ENCODE peak calls at places on chromosomes 6 and 20, in seven cellular contexts. One of them, this sample, is unnamed.

GRCh38 chr6:29656157-29656556 is 735 bp upstream of the MOG start:
- DNase-seq in WTC11: no peak
- DNase-seq in AG09309: no peak
- DNase-seq in cardiac muscle cell: peak; percentile 15
- DNase-seq in fibroblast of villous mesenchyme: no peak
- DNase-seq in endodermal cell: no peak
- DNase-seq in left ventricle myocardium inferior: peak; percentile 32
- DNase-seq in this sample: no peak

GRCh38 chr20:62938105-62938888 is at the start of gene GID8:
- DNase-seq in left ventricle myocardium inferior: peak; percentile 56
- DNase-seq in WTC11: peak; percentile 49
- DNase-seq in fibroblast of villous mesenchyme: peak; percentile 63
- DNase-seq in AG09309: no peak
- DNase-seq in endodermal cell: peak; percentile 69
- DNase-seq in cardiac muscle cell: peak; percentile 57
- DNase-seq in this sample: no peak

GRCh38 chr20:44572551-44573500 is 9.6 kb upstream of the PKIG start:
- DNase-seq in cardiac muscle cell: peak; percentile 84
- DNase-seq in left ventricle myocardium inferior: peak; percentile 66
- DNase-seq in WTC11: no peak
- DNase-seq in AG09309: peak; percentile 88
- DNase-seq in fibroblast of villous mesenchyme: peak; percentile 90
- DNase-seq in endodermal cell: no peak
- DNase-seq in this sample: peak; percentile 87

GRCh38 chr6:92023410-92023940 is 1395.9 kb downstream of the EPHA7 start:
- DNase-seq in cardiac muscle cell: no peak
- DNase-seq in fibroblast of villous mesenchyme: no peak
- DNase-seq in endodermal cell: no peak
- DNase-seq in left ventricle myocardium inferior: no peak
- DNase-seq in WTC11: no peak
- DNase-seq in AG09309: no peak
- DNase-seq in this sample: no peak

GRCh38 chr6:131029661-131030297 is 33.3 kb downstream of the EPB41L2 start:
- DNase-seq in endodermal cell: peak; percentile 67
- DNase-seq in AG09309: no peak
- DNase-seq in fibroblast of villous mesenchyme: peak; percentile 49
- DNase-seq in left ventricle myocardium inferior: no peak
- DNase-seq in WTC11: no peak
- DNase-seq in cardiac muscle cell: peak; percentile 64
- DNase-seq in this sample: no peak

GRCh38 chr6:7878401-7878964 is 32.1 kb downstream of the TXNDC5 start:
- DNase-seq in left ventricle myocardium inferior: no peak
- DNase-seq in AG09309: no peak
- DNase-seq in fibroblast of villous mesenchyme: peak; percentile 29
- DNase-seq in WTC11: no peak
- DNase-seq in cardiac muscle cell: peak; percentile 54
- DNase-seq in endodermal cell: no peak
- DNase-seq in this sample: no peak

GRCh38 chr6:133227344-133227743 is 13.8 kb upstream of the EYA4 start:
- DNase-seq in AG09309: no peak
- DNase-seq in endodermal cell: no peak
- DNase-seq in cardiac muscle cell: no peak
- DNase-seq in WTC11: no peak
- DNase-seq in left ventricle myocardium inferior: no peak
- DNase-seq in fibroblast of villous mesenchyme: no peak
- DNase-seq in this sample: no peak

GRCh38 chr20:46139908-46140482 is 21.9 kb downstream of the CD40 start:
- DNase-seq in WTC11: peak; percentile 42
- DNase-seq in fibroblast of villous mesenchyme: no peak
- DNase-seq in left ventricle myocardium inferior: no peak
- DNase-seq in AG09309: no peak
- DNase-seq in endodermal cell: no peak
- DNase-seq in cardiac muscle cell: no peak
- DNase-seq in this sample: no peak

GRCh38 chr6:53894086-53894485 is 99.3 kb downstream of the LRRC1 start:
- DNase-seq in left ventricle myocardium inferior: no peak
- DNase-seq in cardiac muscle cell: peak; percentile 29
- DNase-seq in WTC11: no peak
- DNase-seq in fibroblast of villous mesenchyme: peak; percentile 13
- DNase-seq in AG09309: no peak
- DNase-seq in endodermal cell: no peak
- DNase-seq in this sample: no peak

GRCh38 chr20:64080013-64080812 is at the start of gene OPRL1:
- DNase-seq in fibroblast of villous mesenchyme: no peak
- DNase-seq in left ventricle myocardium inferior: no peak
- DNase-seq in endodermal cell: no peak
- DNase-seq in AG09309: no peak
- DNase-seq in cardiac muscle cell: peak; percentile 35
- DNase-seq in WTC11: no peak
- DNase-seq in this sample: no peak

GRCh38 chr20:31550099-31550498 is 35.9 kb downstream of the HM13 start:
- DNase-seq in WTC11: no peak
- DNase-seq in endodermal cell: no peak
- DNase-seq in fibroblast of villous mesenchyme: no peak
- DNase-seq in cardiac muscle cell: no peak
- DNase-seq in AG09309: no peak
- DNase-seq in left ventricle myocardium inferior: no peak
- DNase-seq in this sample: no peak

GRCh38 chr20:44001667-44002596 is 87.3 kb downstream of the TOX2 start:
- DNase-seq in cardiac muscle cell: no peak
- DNase-seq in endodermal cell: no peak
- DNase-seq in WTC11: no peak
- DNase-seq in fibroblast of villous mesenchyme: no peak
- DNase-seq in AG09309: no peak
- DNase-seq in left ventricle myocardium inferior: no peak
- DNase-seq in this sample: no peak

GRCh38 chr6:80280258-80281010 is 174.0 kb downstream of the BCKDHB start:
- DNase-seq in endodermal cell: no peak
- DNase-seq in left ventricle myocardium inferior: no peak
- DNase-seq in AG09309: no peak
- DNase-seq in fibroblast of villous mesenchyme: peak; percentile 8
- DNase-seq in WTC11: no peak
- DNase-seq in cardiac muscle cell: peak; percentile 9
- DNase-seq in this sample: no peak

GRCh38 chr6:169961772-169962561 is 210.5 kb downstream of the ERMARD start:
- DNase-seq in left ventricle myocardium inferior: peak; percentile 37
- DNase-seq in WTC11: peak; percentile 70
- DNase-seq in AG09309: no peak
- DNase-seq in cardiac muscle cell: peak; percentile 26
- DNase-seq in endodermal cell: peak; percentile 87
- DNase-seq in fibroblast of villous mesenchyme: no peak
- DNase-seq in this sample: no peak

GRCh38 chr6:125974214-125974866 is 12.0 kb upstream of the TRMT11 start:
- DNase-seq in endodermal cell: no peak
- DNase-seq in WTC11: no peak
- DNase-seq in fibroblast of villous mesenchyme: peak; percentile 79
- DNase-seq in cardiac muscle cell: peak; percentile 81
- DNase-seq in left ventricle myocardium inferior: no peak
- DNase-seq in AG09309: no peak
- DNase-seq in this sample: no peak

GRCh38 chr6:108966855-108967755 is 118.9 kb downstream of the ARMC2 start:
- DNase-seq in AG09309: no peak
- DNase-seq in cardiac muscle cell: peak; percentile 73
- DNase-seq in fibroblast of villous mesenchyme: peak; percentile 34
- DNase-seq in left ventricle myocardium inferior: peak; percentile 50
- DNase-seq in endodermal cell: peak; percentile 83
- DNase-seq in WTC11: peak; percentile 47
- DNase-seq in this sample: no peak

GRCh38 chr6:110620065-110620464 is 143.7 kb upstream of the SLC22A16 start:
- DNase-seq in AG09309: no peak
- DNase-seq in endodermal cell: no peak
- DNase-seq in WTC11: no peak
- DNase-seq in left ventricle myocardium inferior: no peak
- DNase-seq in fibroblast of villous mesenchyme: peak; percentile 38
- DNase-seq in cardiac muscle cell: no peak
- DNase-seq in this sample: no peak

GRCh38 chr6:110619275-110619908 is 143.0 kb upstream of the SLC22A16 start:
- DNase-seq in fibroblast of villous mesenchyme: peak; percentile 5
- DNase-seq in left ventricle myocardium inferior: no peak
- DNase-seq in AG09309: no peak
- DNase-seq in endodermal cell: no peak
- DNase-seq in cardiac muscle cell: no peak
- DNase-seq in WTC11: no peak
- DNase-seq in this sample: no peak

GRCh38 chr6:110615723-110616122 is 139.3 kb upstream of the SLC22A16 start:
- DNase-seq in cardiac muscle cell: no peak
- DNase-seq in WTC11: no peak
- DNase-seq in endodermal cell: no peak
- DNase-seq in left ventricle myocardium inferior: no peak
- DNase-seq in AG09309: no peak
- DNase-seq in fibroblast of villous mesenchyme: no peak
- DNase-seq in this sample: no peak

GRCh38 chr6:110618591-110619267 is 142.3 kb upstream of the SLC22A16 start:
- DNase-seq in WTC11: no peak
- DNase-seq in left ventricle myocardium inferior: no peak
- DNase-seq in AG09309: no peak
- DNase-seq in fibroblast of villous mesenchyme: peak; percentile 3
- DNase-seq in cardiac muscle cell: no peak
- DNase-seq in endodermal cell: peak; percentile 63
- DNase-seq in this sample: no peak

DNA sequence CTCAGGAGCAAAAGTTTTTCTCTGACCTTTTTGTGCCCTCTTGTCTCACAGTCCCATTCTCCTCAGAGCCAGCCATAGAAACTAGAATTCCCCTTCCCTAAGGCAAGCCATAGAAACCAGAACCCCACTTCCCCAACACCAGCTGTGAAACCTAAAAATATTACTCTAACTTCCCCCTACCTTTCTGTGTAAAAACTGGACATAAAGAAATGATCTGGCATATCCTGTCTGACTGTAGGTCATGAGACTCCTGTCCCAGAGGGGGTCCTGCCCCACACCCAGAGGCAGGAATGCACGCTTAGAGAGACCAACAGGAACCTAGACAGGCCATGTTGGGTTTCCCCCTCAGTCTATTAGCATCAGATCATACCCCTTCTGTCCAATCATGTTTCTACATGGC is 140.6 kb upstream of the SLC22A16 start:
- DNase-seq in endodermal cell: no peak
- DNase-seq in WTC11: no peak
- DNase-seq in left ventricle myocardium inferior: no peak
- DNase-seq in cardiac muscle cell: no peak
- DNase-seq in AG09309: no peak
- DNase-seq in fibroblast of villous mesenchyme: no peak
- DNase-seq in this sample: no peak
- TF ChIP-seq CTCF in endodermal cell: no peak
- TF ChIP-seq CTCF in WTC11: no peak
- TF ChIP-seq CTCF in left ventricle myocardium inferior: no peak
- TF ChIP-seq CTCF in cardiac muscle cell: no peak
- TF ChIP-seq CTCF in AG09309: no peak
- TF ChIP-seq CTCF in fibroblast of villous mesenchyme: no peak
- TF ChIP-seq CTCF in this sample: no peak

DNA sequence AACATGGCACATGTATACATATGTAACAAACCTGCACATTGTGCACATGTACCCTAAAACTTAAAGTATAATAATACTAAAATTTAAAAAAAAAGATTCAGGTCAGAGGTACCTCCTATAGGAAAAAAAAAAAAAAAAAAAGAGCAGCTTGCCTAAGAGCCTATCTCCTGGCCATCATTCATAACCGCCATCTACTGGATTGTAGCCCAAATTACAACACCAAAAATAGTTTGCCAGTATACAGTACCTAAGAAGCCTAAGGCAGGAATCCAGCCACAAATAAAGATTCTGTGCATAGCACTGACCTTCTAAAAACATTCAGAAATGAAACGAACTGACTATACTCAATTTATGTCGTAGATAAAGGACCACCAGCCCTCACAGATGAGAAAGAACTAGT is 438.4 kb upstream of the ADGRB3 start:
- DNase-seq in cardiac muscle cell: peak; percentile 39
- DNase-seq in left ventricle myocardium inferior: no peak
- DNase-seq in AG09309: no peak
- DNase-seq in fibroblast of villous mesenchyme: peak; percentile 1
- DNase-seq in WTC11: no peak
- DNase-seq in endodermal cell: no peak
- DNase-seq in this sample: no peak
- TF ChIP-seq CTCF in cardiac muscle cell: no peak
- TF ChIP-seq CTCF in left ventricle myocardium inferior: no peak
- TF ChIP-seq CTCF in AG09309: no peak
- TF ChIP-seq CTCF in fibroblast of villous mesenchyme: no peak
- TF ChIP-seq CTCF in WTC11: no peak
- TF ChIP-seq CTCF in endodermal cell: peak; percentile 67
- TF ChIP-seq CTCF in this sample: no peak

DNA sequence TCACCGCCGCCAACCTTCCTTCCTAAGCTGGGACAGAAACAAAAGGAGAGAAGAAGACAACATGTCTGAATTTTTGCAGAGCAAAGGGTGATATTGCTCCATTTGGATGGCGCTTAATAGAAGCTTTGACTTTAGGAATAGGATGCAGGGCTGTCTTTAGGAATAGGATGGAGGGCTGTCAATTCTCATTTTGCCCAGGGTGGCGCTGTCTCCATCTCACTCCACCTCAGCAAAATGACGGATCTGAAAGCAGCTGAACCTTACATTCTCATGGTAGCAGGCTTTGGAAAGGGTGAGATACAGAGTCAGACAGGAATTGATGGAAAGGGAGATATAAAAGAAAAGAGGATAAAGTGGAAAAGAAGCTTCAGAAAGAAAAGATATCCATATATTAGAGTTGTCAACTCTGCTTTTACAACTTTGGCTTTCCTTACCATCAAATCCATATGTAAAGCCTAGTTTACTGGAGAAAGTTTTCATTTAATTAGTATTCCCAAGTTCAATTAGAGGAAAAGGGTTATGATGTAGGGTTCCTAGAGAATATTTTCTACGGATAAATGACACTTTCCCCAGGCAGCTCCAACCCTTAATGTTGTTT is 2.4 kb downstream of the MTCL3 start:
- DNase-seq in cardiac muscle cell: peak; percentile 46
- DNase-seq in fibroblast of villous mesenchyme: no peak
- DNase-seq in endodermal cell: peak; percentile 87
- DNase-seq in AG09309: no peak
- DNase-seq in left ventricle myocardium inferior: no peak
- DNase-seq in WTC11: peak; percentile 69
- DNase-seq in this sample: no peak
- TF ChIP-seq CTCF in cardiac muscle cell: peak; percentile 64
- TF ChIP-seq CTCF in fibroblast of villous mesenchyme: peak; percentile 60
- TF ChIP-seq CTCF in endodermal cell: peak; percentile 86
- TF ChIP-seq CTCF in AG09309: peak; percentile 78
- TF ChIP-seq CTCF in left ventricle myocardium inferior: peak; percentile 75
- TF ChIP-seq CTCF in WTC11: peak; percentile 77
- TF ChIP-seq CTCF in this sample: peak; percentile 65

DNA sequence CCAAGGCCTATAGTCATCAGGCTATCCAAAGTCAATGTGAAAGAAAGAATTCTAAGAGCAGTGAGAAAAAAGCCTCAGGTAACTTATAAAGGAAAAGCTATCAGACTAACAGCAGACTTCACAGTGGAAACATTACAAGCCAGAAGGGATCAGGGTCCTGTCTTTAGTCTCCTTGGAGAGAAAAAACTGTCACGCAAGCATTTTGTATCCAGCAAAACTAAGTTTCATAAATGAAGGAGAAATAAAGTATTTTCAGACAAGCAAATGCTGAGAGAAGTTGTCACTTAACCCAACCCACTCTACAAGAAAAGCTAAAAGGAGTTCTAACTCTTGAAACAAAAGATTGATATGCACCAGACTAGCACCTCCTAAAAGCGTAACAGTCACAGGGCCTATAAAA is 28.1 kb downstream of the CITED2 start:
- DNase-seq in AG09309: no peak
- DNase-seq in fibroblast of villous mesenchyme: no peak
- DNase-seq in cardiac muscle cell: no peak
- DNase-seq in endodermal cell: no peak
- DNase-seq in left ventricle myocardium inferior: no peak
- DNase-seq in WTC11: no peak
- DNase-seq in this sample: no peak
- TF ChIP-seq CTCF in AG09309: no peak
- TF ChIP-seq CTCF in fibroblast of villous mesenchyme: no peak
- TF ChIP-seq CTCF in cardiac muscle cell: no peak
- TF ChIP-seq CTCF in endodermal cell: no peak
- TF ChIP-seq CTCF in left ventricle myocardium inferior: no peak
- TF ChIP-seq CTCF in WTC11: no peak
- TF ChIP-seq CTCF in this sample: no peak